ENCODE peak calls at places on chromosomes 16 and 17, in nine cellular contexts. V is SJCRH30; U is CD8-positive, alpha-beta memory T cell; G is Peyer's patch; X is mammary epithelial cell; A is Karpas-422; D is lung; I is colonic mucosa; Z is upper lobe of right lung. F is an unnamed sample.

GRCh38 chr17:38967290-38967738 is at the start of gene FBXO47:
- DNase-seq in U (peak; percentile 68), I (peak; percentile 89), D (peak; percentile 93), X (peak; percentile 82), G (peak; percentile 93), A (no peak), V (peak; percentile 61), Z (peak; percentile 96), F (peak; percentile 86)

GRCh38 chr16:2329532-2329931 is 11.0 kb downstream of the ABCA3 start:
- DNase-seq in X (no peak), U (no peak), V (no peak), I (no peak), D (peak; percentile 87), A (no peak), Z (peak; percentile 94), G (peak; percentile 27), F (no peak)

GRCh38 chr17:70114405-70114804 is 39.4 kb downstream of the KCNJ16 start:
- DNase-seq in G (no peak), Z (no peak), I (no peak), A (no peak), U (no peak), V (no peak), X (no peak), D (no peak), F (no peak)

GRCh38 chr17:16438173-16438556 is 22.8 kb downstream of the TRPV2 start:
- DNase-seq in D (no peak), I (no peak), X (no peak), Z (no peak), A (no peak), V (no peak), G (no peak), U (no peak), F (no peak)

GRCh38 chr16:25838724-25839186 is 147.0 kb downstream of the HS3ST4 start:
- DNase-seq in V (peak; percentile 40), X (peak; percentile 13), U (no peak), A (peak; percentile 85), D (no peak), Z (no peak), I (peak; percentile 20), G (no peak), F (peak; percentile 7)

GRCh38 chr16:71673190-71673956 is 47.4 kb downstream of the MARVELD3 start:
- DNase-seq in D (no peak), X (no peak), A (no peak), I (no peak), V (no peak), G (no peak), U (no peak), Z (no peak), F (no peak)

GRCh38 chr17:80797741-80798594 is 193.7 kb upstream of the CHMP6 start:
- DNase-seq in X (no peak), D (no peak), Z (peak; percentile 34), A (no peak), I (no peak), V (peak; percentile 10), U (no peak), G (no peak), F (no peak)

GRCh38 chr17:3636908-3637373 is 381 bp downstream of the CTNS start:
- DNase-seq in A (no peak), Z (no peak), I (no peak), D (no peak), U (peak; percentile 9), X (no peak), G (no peak), V (no peak), F (no peak)

GRCh38 chr16:77993111-77993571 is 29.2 kb upstream of the CLEC3A start:
- DNase-seq in X (no peak), A (peak; percentile 59), I (no peak), V (no peak), Z (no peak), U (no peak), D (no peak), G (no peak), F (no peak)

GRCh38 chr16:26982422-26982821 is 84.3 kb upstream of the C16orf82 start:
- DNase-seq in V (no peak), X (no peak), U (no peak), G (no peak), A (no peak), I (no peak), Z (no peak), D (no peak), F (no peak)

GRCh38 chr17:65495255-65496060 is 66.0 kb downstream of the AXIN2 start:
- DNase-seq in U (no peak), V (no peak), D (peak; percentile 47), A (no peak), Z (peak; percentile 77), G (peak; percentile 51), I (peak; percentile 31), X (no peak), F (peak; percentile 39)

GRCh38 chr16:81514041-81514559 is 69.5 kb downstream of the CMIP start:
- DNase-seq in Z (no peak), I (no peak), D (no peak), A (no peak), V (no peak), U (no peak), X (no peak), G (peak; percentile 70), F (no peak)

GRCh38 chr17:64240261-64240740 is 22.8 kb downstream of the TEX2 start:
- DNase-seq in I (no peak), Z (no peak), D (no peak), V (no peak), U (no peak), G (no peak), X (peak; percentile 33), A (no peak), F (no peak)

GRCh38 chr16:67164599-67165061 is at the start of gene HSF4:
- DNase-seq in A (no peak), U (no peak), D (peak; percentile 61), G (peak; percentile 80), X (no peak), Z (peak; percentile 90), I (peak; percentile 78), V (no peak), F (peak; percentile 79)

GRCh38 chr17:42670199-42670924 is 6.4 kb downstream of the PLEKHH3 start:
- DNase-seq in I (no peak), G (no peak), D (no peak), A (no peak), U (no peak), V (no peak), Z (no peak), X (no peak), F (no peak)

GRCh38 chr16:8908779-8909468 is 26.8 kb downstream of the LITAFD start:
- DNase-seq in U (no peak), I (no peak), G (no peak), A (no peak), V (no peak), Z (no peak), D (no peak), X (no peak), F (no peak)

GRCh38 chr16:65524997-65525396 is 403.1 kb upstream of the CDH11 start:
- DNase-seq in X (no peak), G (no peak), I (no peak), U (no peak), A (no peak), D (no peak), V (peak; percentile 61), Z (no peak), F (no peak)
- H3K4me1 ChIP-seq in X (no peaks in the 10 kb centered on the region), G (no peaks in the 10 kb centered on the region), I (no peaks in the 10 kb centered on the region), U (no peaks in the 10 kb centered on the region), A (no peaks in the 10 kb centered on the region), D (peaks cover 3% of the 10 kb centered on the region), V (peaks cover 19% of the 10 kb centered on the region), Z (peaks cover 6% of the 10 kb centered on the region), F (no peaks in the 10 kb centered on the region)

DNA sequence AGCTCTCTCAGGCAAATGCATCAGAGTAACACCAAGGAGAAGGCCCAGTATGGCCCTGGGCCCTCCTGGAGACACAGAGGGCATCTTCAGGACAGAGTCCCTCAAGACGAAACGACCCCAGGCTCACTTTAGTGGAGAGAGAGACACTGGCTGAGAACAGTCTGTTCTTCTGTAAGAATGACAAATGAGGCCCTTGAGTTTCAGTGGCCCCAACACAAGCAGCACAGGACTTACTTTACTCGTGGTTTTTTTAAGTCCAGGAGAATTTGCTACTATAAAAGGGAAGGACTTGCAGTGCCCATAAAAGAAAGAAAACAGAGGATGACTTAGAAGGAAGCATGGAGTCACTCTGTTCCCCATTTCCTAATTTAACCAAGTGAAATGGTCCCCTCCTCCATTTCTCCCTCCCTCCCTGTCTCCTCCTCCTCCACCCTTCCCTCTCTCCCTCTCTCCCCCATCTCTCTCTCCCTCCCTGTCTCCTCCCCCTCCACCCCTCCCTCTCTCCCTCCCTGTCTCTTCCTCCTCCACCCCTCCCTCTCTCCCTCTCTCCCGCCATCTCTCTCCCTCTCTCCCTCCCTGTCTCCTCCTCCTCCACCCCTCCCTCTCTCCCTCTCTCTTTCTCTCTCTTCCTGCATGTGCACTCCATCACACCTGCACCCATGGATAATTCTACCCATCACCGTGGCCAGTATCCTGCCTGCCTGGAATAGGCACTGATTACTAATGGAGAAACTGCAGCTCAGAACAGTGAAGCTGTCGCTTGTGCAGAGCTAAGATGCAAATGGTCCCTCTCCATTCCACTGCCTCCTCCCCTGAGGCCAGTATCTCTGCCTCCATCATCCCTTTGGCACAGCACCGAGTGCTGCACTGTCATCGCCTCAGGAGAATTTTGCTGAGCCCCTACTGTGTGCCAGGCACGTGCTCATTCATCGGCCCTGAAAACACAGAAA is 47.3 kb upstream of the RBFOX3 start:
- DNase-seq in G (no peak), X (no peak), I (no peak), Z (peak; percentile 3), A (no peak), V (no peak), D (no peak), U (no peak), F (no peak)
- H3K27me3 ChIP-seq in G (no peaks in the 10 kb centered on the region), X (no peaks in the 10 kb centered on the region), I (no peaks in the 10 kb centered on the region), Z (peaks cover 11% of the 10 kb centered on the region), A (peaks cover 3% of the 10 kb centered on the region), V (peaks cover 40% of the 10 kb centered on the region), D (no peaks in the 10 kb centered on the region), U (peaks cover 14% of the 10 kb centered on the region), F (peaks cover 11% of the 10 kb centered on the region)

DNA sequence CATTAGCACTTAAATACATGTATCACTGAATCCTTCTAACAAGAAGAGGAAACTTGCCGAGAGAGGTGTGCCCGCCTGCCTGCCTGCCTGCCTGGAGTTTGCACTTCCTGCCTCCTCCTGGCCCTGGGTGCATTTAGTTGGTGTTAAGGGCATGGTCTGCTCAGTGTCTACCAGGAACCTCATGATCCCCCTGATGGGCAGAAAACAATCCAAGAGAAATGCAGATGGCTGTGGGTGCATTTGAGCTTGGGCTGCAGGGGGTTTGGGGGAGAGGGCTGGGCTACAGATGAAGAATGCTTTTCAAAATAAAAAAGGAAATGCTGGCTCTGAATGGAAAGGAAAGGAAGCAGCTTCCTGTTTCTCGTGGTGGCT is 10.1 kb downstream of the KSR1 start:
- DNase-seq in U (no peak), D (no peak), X (no peak), G (peak; percentile 52), Z (peak; percentile 54), V (no peak), A (no peak), I (no peak), F (no peak)
- H3K4me1 ChIP-seq in U (peaks cover 25% of the 10 kb centered on the region), D (peaks cover 18% of the 10 kb centered on the region), X (peaks cover 4% of the 10 kb centered on the region), G (peaks cover 5% of the 10 kb centered on the region), Z (peaks cover 26% of the 10 kb centered on the region), V (no peaks in the 10 kb centered on the region), A (no peaks in the 10 kb centered on the region), I (no peaks in the 10 kb centered on the region), F (peaks cover 8% of the 10 kb centered on the region)

DNA sequence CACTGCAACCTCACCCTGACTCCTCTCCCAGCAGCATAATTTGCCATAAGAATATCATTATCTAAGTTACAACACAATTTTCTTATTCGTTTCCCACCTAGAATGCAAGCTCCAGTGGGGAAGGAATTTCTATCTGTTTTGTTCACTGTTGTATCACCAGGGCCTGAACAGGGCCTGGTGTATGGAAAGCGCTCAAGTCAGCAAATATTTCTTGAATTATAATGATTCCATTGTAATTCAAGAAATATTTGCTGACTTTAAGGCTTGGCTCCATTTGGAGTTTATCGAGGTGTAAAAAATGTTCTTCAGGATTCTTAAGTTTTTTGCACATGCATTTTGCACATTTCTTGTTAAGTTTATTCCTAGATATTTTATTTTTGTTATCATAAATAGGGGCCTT is 58.4 kb downstream of the RBFOX3 start:
- DNase-seq in D (no peak), I (no peak), X (no peak), U (no peak), V (no peak), Z (no peak), A (no peak), G (no peak), F (no peak)
- H3K27me3 ChIP-seq in D (no peaks in the 10 kb centered on the region), I (no peaks in the 10 kb centered on the region), X (no peaks in the 10 kb centered on the region), U (no peaks in the 10 kb centered on the region), V (peaks cover 25% of the 10 kb centered on the region), Z (peaks cover 17% of the 10 kb centered on the region), A (no peaks in the 10 kb centered on the region), G (no peaks in the 10 kb centered on the region), F (peaks cover under 1% of the 10 kb centered on the region)

F was measured in transverse colon.